ENCODE peak calls at places on chromosomes 11 and 22, in six cellular contexts. One of them, this sample, is unnamed.

GRCh38 chr22:36659762-36660509 is 43.6 kb downstream of the CACNG2 start:
- DNase-seq in nucleus accumbens: peak; percentile 67
- DNase-seq in Calu3: peak; percentile 96
- DNase-seq in C1 segment of cervical spinal cord: peak; percentile 65
- DNase-seq in chondrocyte: peak; percentile 95
- DNase-seq in left colon: peak; percentile 76
- DNase-seq in this sample: peak; percentile 74

GRCh38 chr22:19745155-19746133 is 15.1 kb upstream of the TBX1 start:
- DNase-seq in C1 segment of cervical spinal cord: no peak
- DNase-seq in chondrocyte: no peak
- DNase-seq in Calu3: no peak
- DNase-seq in nucleus accumbens: no peak
- DNase-seq in left colon: no peak
- DNase-seq in this sample: no peak

GRCh38 chr22:40002935-40003715 is 8.4 kb downstream of the FAM83F start:
- DNase-seq in C1 segment of cervical spinal cord: no peak
- DNase-seq in chondrocyte: no peak
- DNase-seq in left colon: no peak
- DNase-seq in nucleus accumbens: no peak
- DNase-seq in Calu3: no peak
- DNase-seq in this sample: no peak

GRCh38 chr11:60482361-60482760 is 10.2 kb upstream of the MS4A12 start:
- DNase-seq in left colon: no peak
- DNase-seq in C1 segment of cervical spinal cord: no peak
- DNase-seq in chondrocyte: no peak
- DNase-seq in Calu3: no peak
- DNase-seq in nucleus accumbens: no peak
- DNase-seq in this sample: no peak

GRCh38 chr11:18492888-18493287 is 33.9 kb downstream of the TSG101 start:
- DNase-seq in Calu3: no peak
- DNase-seq in nucleus accumbens: no peak
- DNase-seq in chondrocyte: no peak
- DNase-seq in left colon: no peak
- DNase-seq in C1 segment of cervical spinal cord: no peak
- DNase-seq in this sample: no peak

GRCh38 chr11:116986521-116987105 is 111.6 kb downstream of the SIK3 start:
- DNase-seq in chondrocyte: no peak
- DNase-seq in nucleus accumbens: no peak
- DNase-seq in left colon: no peak
- DNase-seq in C1 segment of cervical spinal cord: no peak
- DNase-seq in Calu3: no peak
- DNase-seq in this sample: no peak

GRCh38 chr11:7592706-7593105 is 78.9 kb downstream of the PPFIBP2 start:
- DNase-seq in nucleus accumbens: no peak
- DNase-seq in left colon: no peak
- DNase-seq in Calu3: no peak
- DNase-seq in C1 segment of cervical spinal cord: no peak
- DNase-seq in chondrocyte: no peak
- DNase-seq in this sample: no peak

GRCh38 chr11:69982675-69983570 is 95.2 kb upstream of the ANO1 start:
- DNase-seq in C1 segment of cervical spinal cord: no peak
- DNase-seq in nucleus accumbens: no peak
- DNase-seq in Calu3: no peak
- DNase-seq in chondrocyte: peak; percentile 46
- DNase-seq in left colon: no peak
- DNase-seq in this sample: no peak

GRCh38 chr11:861105-861479 is 18.4 kb downstream of the TSPAN4 start:
- DNase-seq in left colon: no peak
- DNase-seq in Calu3: no peak
- DNase-seq in C1 segment of cervical spinal cord: no peak
- DNase-seq in nucleus accumbens: no peak
- DNase-seq in chondrocyte: no peak
- DNase-seq in this sample: no peak

GRCh38 chr11:103901656-103902055 is 134.8 kb upstream of the DDI1 start:
- DNase-seq in nucleus accumbens: no peak
- DNase-seq in Calu3: no peak
- DNase-seq in chondrocyte: no peak
- DNase-seq in left colon: no peak
- DNase-seq in C1 segment of cervical spinal cord: no peak
- DNase-seq in this sample: no peak

GRCh38 chr22:40403141-40403540 is 32.7 kb downstream of the SGSM3 start:
- DNase-seq in C1 segment of cervical spinal cord: no peak
- DNase-seq in chondrocyte: no peak
- DNase-seq in left colon: no peak
- DNase-seq in Calu3: no peak
- DNase-seq in nucleus accumbens: no peak
- DNase-seq in this sample: no peak

This sample was measured in substantia nigra.